ENCODE peak calls at places on chromosomes 4 and X, in seven cellular contexts. One of them, this sample, is unnamed.

GRCh38 chrX:45743081-45743533 is 542.4 kb upstream of the DIPK2B start:
- DNase-seq in brain microvascular endothelial cell: peak
- DNase-seq in aorta: no peak
- DNase-seq in heart right ventricle: no peak
- DNase-seq in breast epithelium: no peak
- DNase-seq in GM23248: peak
- DNase-seq in HCT116: peak
- DNase-seq in this sample: no peak

GRCh38 chr4:150224896-150225591 is 146.8 kb downstream of the DCLK2 start:
- DNase-seq in brain microvascular endothelial cell: peak
- DNase-seq in aorta: no peak
- DNase-seq in heart right ventricle: no peak
- DNase-seq in breast epithelium: no peak
- DNase-seq in GM23248: peak
- DNase-seq in HCT116: no peak
- DNase-seq in this sample: peak

GRCh38 chr4:173252024-173252935 is 81.9 kb downstream of the HMGB2 start:
- DNase-seq in brain microvascular endothelial cell: peak
- DNase-seq in aorta: peak
- DNase-seq in heart right ventricle: no peak
- DNase-seq in breast epithelium: no peak
- DNase-seq in GM23248: peak
- DNase-seq in HCT116: peak
- DNase-seq in this sample: peak

GRCh38 chr4:130632731-130633604 is 1537.0 kb downstream of the C4orf33 start:
- DNase-seq in brain microvascular endothelial cell: peak
- DNase-seq in aorta: no peak
- DNase-seq in heart right ventricle: no peak
- DNase-seq in breast epithelium: no peak
- DNase-seq in GM23248: no peak
- DNase-seq in HCT116: no peak
- DNase-seq in this sample: no peak

GRCh38 chr4:26067035-26067434 is 153.0 kb downstream of the SMIM20 start:
- DNase-seq in brain microvascular endothelial cell: no peak
- DNase-seq in aorta: no peak
- DNase-seq in heart right ventricle: no peak
- DNase-seq in breast epithelium: no peak
- DNase-seq in GM23248: no peak
- DNase-seq in HCT116: no peak
- DNase-seq in this sample: no peak

GRCh38 chrX:134782796-134783195 is 124.5 kb upstream of the PLAC1 start:
- DNase-seq in brain microvascular endothelial cell: peak
- DNase-seq in aorta: no peak
- DNase-seq in heart right ventricle: no peak
- DNase-seq in breast epithelium: no peak
- DNase-seq in GM23248: peak
- DNase-seq in HCT116: no peak
- DNase-seq in this sample: no peak

GRCh38 chrX:81957900-81958545 is 756.1 kb downstream of the SH3BGRL start:
- DNase-seq in brain microvascular endothelial cell: no peak
- DNase-seq in aorta: no peak
- DNase-seq in heart right ventricle: no peak
- DNase-seq in breast epithelium: no peak
- DNase-seq in GM23248: peak
- DNase-seq in HCT116: no peak
- DNase-seq in this sample: no peak

GRCh38 chr4:105626846-105627245 is 74.4 kb downstream of the ARHGEF38 start:
- DNase-seq in brain microvascular endothelial cell: no peak
- DNase-seq in aorta: no peak
- DNase-seq in heart right ventricle: no peak
- DNase-seq in breast epithelium: no peak
- DNase-seq in GM23248: no peak
- DNase-seq in HCT116: no peak
- DNase-seq in this sample: no peak

GRCh38 chrX:131262738-131263679 is 26.1 kb downstream of the IGSF1 start:
- DNase-seq in brain microvascular endothelial cell: no peak
- DNase-seq in aorta: no peak
- DNase-seq in heart right ventricle: peak
- DNase-seq in breast epithelium: no peak
- DNase-seq in GM23248: peak
- DNase-seq in HCT116: peak
- DNase-seq in this sample: no peak

GRCh38 chrX:133444952-133445831 is 29.9 kb upstream of the GPC4 start:
- DNase-seq in brain microvascular endothelial cell: no peak
- DNase-seq in aorta: no peak
- DNase-seq in heart right ventricle: no peak
- DNase-seq in breast epithelium: no peak
- DNase-seq in GM23248: peak
- DNase-seq in HCT116: peak
- DNase-seq in this sample: no peak

GRCh38 chrX:57817302-57817701 is 93.0 kb downstream of the ZXDA start:
- DNase-seq in brain microvascular endothelial cell: no peak
- DNase-seq in aorta: no peak
- DNase-seq in heart right ventricle: no peak
- DNase-seq in breast epithelium: no peak
- DNase-seq in GM23248: peak
- DNase-seq in HCT116: no peak
- DNase-seq in this sample: no peak

GRCh38 chr4:38672247-38673071 is 8.5 kb downstream of the KLF3 start:
- DNase-seq in brain microvascular endothelial cell: no peak
- DNase-seq in aorta: no peak
- DNase-seq in heart right ventricle: no peak
- DNase-seq in breast epithelium: no peak
- DNase-seq in GM23248: no peak
- DNase-seq in HCT116: no peak
- DNase-seq in this sample: no peak

GRCh38 chrX:101417981-101418841 is 10.2 kb downstream of the HNRNPH2 start:
- DNase-seq in brain microvascular endothelial cell: no peak
- DNase-seq in aorta: peak
- DNase-seq in heart right ventricle: peak
- DNase-seq in breast epithelium: peak
- DNase-seq in GM23248: peak
- DNase-seq in HCT116: no peak
- DNase-seq in this sample: no peak

GRCh38 chr4:61004651-61005170 is 195.4 kb upstream of the ADGRL3 start:
- DNase-seq in brain microvascular endothelial cell: no peak
- DNase-seq in aorta: no peak
- DNase-seq in heart right ventricle: no peak
- DNase-seq in breast epithelium: no peak
- DNase-seq in GM23248: no peak
- DNase-seq in HCT116: no peak
- DNase-seq in this sample: no peak

GRCh38 chr4:173436149-173436579 is 37.2 kb upstream of the SCRG1 start:
- DNase-seq in brain microvascular endothelial cell: peak
- DNase-seq in aorta: no peak
- DNase-seq in heart right ventricle: no peak
- DNase-seq in breast epithelium: no peak
- DNase-seq in GM23248: peak
- DNase-seq in HCT116: no peak
- DNase-seq in this sample: no peak

GRCh38 chrX:129058405-129058804 is 464.9 kb downstream of the SMARCA1 start:
- DNase-seq in brain microvascular endothelial cell: no peak
- DNase-seq in aorta: no peak
- DNase-seq in heart right ventricle: no peak
- DNase-seq in breast epithelium: no peak
- DNase-seq in GM23248: no peak
- DNase-seq in HCT116: no peak
- DNase-seq in this sample: no peak

GRCh38 chrX:139008185-139008584 is 296.7 kb upstream of the FGF13 start:
- DNase-seq in brain microvascular endothelial cell: no peak
- DNase-seq in aorta: no peak
- DNase-seq in heart right ventricle: no peak
- DNase-seq in breast epithelium: no peak
- DNase-seq in GM23248: no peak
- DNase-seq in HCT116: no peak
- DNase-seq in this sample: no peak

DNA sequence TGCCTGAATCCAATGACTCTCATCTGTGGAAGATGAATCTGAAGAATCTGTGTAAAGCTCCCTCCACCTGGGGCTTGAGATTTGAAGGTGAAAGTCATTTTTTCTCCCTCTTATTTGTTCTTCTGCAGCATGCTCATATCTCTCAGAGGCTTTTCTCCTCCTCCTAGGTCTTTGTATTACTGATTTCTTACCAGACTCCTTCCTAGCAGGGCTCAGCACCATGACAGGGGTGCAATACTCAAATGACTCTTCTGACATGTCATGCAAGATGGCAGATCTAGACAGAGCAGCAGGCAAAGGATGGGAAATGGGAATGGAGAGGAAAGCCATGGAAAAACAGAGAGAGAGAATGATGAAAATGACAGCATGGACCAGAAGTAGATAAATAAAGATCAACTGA is 118.3 kb downstream of the TMA16 start:
- DNase-seq in brain microvascular endothelial cell: no peak
- DNase-seq in aorta: no peak
- DNase-seq in heart right ventricle: no peak
- DNase-seq in breast epithelium: no peak
- DNase-seq in GM23248: no peak
- DNase-seq in HCT116: no peak
- DNase-seq in this sample: no peak
- H3K27ac ChIP-seq in brain microvascular endothelial cell: no peak
- H3K27ac ChIP-seq in aorta: no peak
- H3K27ac ChIP-seq in heart right ventricle: no peak
- H3K27ac ChIP-seq in breast epithelium: no peak
- H3K27ac ChIP-seq in GM23248: no peak
- H3K27ac ChIP-seq in HCT116: no peak
- H3K27ac ChIP-seq in this sample: no peak

DNA sequence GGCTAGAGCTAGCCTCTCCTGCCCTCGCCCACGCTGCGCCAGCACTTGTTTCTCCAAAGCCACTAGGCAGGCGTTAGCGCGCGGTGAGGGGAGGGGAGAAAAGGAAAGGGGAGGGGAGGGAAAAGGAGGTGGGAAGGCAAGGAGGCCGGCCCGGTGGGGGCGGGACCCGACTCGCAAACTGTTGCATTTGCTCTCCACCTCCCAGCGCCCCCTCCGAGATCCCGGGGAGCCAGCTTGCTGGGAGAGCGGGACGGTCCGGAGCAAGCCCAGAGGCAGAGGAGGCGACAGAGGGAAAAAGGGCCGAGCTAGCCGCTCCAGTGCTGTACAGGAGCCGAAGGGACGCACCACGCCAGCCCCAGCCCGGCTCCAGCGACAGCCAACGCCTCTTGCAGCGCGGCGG is at the start of gene AR:
- DNase-seq in brain microvascular endothelial cell: peak
- DNase-seq in aorta: peak
- DNase-seq in heart right ventricle: peak
- DNase-seq in breast epithelium: peak
- DNase-seq in GM23248: peak
- DNase-seq in HCT116: no peak
- DNase-seq in this sample: peak
- H3K4me3 ChIP-seq in brain microvascular endothelial cell: peak
- H3K4me3 ChIP-seq in aorta: peak
- H3K4me3 ChIP-seq in heart right ventricle: peak
- H3K4me3 ChIP-seq in breast epithelium: peak
- H3K4me3 ChIP-seq in GM23248: peak
- H3K4me3 ChIP-seq in HCT116: no peak
- H3K4me3 ChIP-seq in this sample: peak

GRCh38 chrX:84186603-84187358 is 1.2 kb downstream of the RPS6KA6 start:
- DNase-seq in brain microvascular endothelial cell: no peak
- DNase-seq in aorta: no peak
- DNase-seq in heart right ventricle: no peak
- DNase-seq in breast epithelium: no peak
- DNase-seq in GM23248: peak
- DNase-seq in HCT116: no peak
- DNase-seq in this sample: no peak
- H3K27ac ChIP-seq in brain microvascular endothelial cell: no peak
- H3K27ac ChIP-seq in aorta: no peak
- H3K27ac ChIP-seq in heart right ventricle: no peak
- H3K27ac ChIP-seq in breast epithelium: peak
- H3K27ac ChIP-seq in GM23248: no peak
- H3K27ac ChIP-seq in HCT116: no peak
- H3K27ac ChIP-seq in this sample: no peak

DNA sequence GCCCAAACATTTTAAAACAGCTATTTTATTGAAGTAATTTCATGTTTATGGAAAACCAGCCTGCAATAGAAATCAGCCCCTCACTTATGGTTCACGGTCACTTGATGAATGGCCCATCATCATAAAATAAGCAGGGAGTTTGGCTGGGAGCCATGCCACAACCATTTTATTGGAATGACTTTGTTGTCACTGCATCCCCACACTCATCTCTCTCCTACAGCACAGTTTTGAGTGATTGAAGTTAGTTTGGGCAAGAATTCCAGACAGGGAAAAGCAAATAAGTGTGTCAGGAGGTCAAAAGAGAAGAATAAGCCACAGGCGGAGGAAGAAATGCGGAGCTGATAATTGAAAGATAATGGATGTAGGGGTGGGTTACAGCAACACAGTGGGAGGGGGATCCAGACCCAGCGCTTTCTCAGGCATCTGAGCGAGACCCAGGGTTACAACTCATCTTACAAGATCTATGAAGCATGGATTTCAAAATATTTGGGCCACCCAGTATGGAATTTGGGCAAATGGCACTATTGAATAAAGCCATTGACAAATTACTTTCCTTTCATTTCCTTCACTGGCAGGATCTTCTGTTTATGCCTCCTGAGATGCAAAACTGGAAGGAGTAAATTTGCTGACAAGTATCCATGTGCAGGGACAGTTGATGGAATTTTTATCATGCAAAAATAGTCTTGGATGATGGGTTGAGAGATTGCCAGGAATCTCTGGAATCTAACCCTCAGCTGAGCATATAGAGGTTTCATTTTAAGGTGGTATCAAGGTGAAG is 100.8 kb downstream of the SHROOM3 start:
- DNase-seq in brain microvascular endothelial cell: peak
- DNase-seq in aorta: no peak
- DNase-seq in heart right ventricle: no peak
- DNase-seq in breast epithelium: no peak
- DNase-seq in GM23248: peak
- DNase-seq in HCT116: no peak
- DNase-seq in this sample: no peak
- H3K4me3 ChIP-seq in brain microvascular endothelial cell: no peak
- H3K4me3 ChIP-seq in aorta: no peak
- H3K4me3 ChIP-seq in heart right ventricle: no peak
- H3K4me3 ChIP-seq in breast epithelium: no peak
- H3K4me3 ChIP-seq in GM23248: no peak
- H3K4me3 ChIP-seq in HCT116: no peak
- H3K4me3 ChIP-seq in this sample: no peak

DNA sequence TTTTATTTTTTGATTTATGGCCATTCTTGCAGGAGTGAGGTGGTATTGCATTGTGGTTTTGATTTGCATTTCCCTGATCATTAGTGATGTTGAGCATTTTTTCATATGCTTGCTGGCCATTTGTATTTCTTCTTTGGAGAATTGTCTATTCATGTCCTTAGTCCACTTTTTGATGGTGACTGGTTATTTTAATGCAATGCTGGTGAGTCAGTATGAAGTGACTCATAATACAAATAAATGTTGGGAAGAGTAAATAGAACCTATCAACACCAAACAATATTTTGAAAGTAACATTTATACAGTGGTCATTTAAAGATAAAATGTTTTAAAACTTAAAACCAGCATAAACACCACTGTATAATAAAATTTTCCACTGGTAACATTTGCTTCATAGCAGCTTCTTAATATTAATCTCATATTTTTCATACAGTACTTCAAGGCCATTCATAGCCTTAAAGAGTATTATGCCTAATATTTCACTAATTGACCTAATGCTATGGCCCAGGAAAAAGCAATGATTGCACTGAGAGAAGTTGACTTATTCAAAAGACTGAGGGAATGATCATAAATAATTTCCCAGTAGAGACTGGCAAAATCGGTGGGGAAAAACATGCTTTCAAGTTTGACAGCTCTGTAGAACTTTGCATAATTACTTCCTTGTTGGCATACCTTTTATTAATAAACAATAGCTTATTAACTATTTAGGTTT is 33.9 kb downstream of the CASK start:
- DNase-seq in brain microvascular endothelial cell: no peak
- DNase-seq in aorta: no peak
- DNase-seq in heart right ventricle: no peak
- DNase-seq in breast epithelium: no peak
- DNase-seq in GM23248: peak
- DNase-seq in HCT116: peak
- DNase-seq in this sample: no peak
- H3K27ac ChIP-seq in brain microvascular endothelial cell: no peak
- H3K27ac ChIP-seq in aorta: no peak
- H3K27ac ChIP-seq in heart right ventricle: no peak
- H3K27ac ChIP-seq in breast epithelium: no peak
- H3K27ac ChIP-seq in GM23248: no peak
- H3K27ac ChIP-seq in HCT116: peak
- H3K27ac ChIP-seq in this sample: no peak

This sample was measured in AG04450.